ENCODE peak calls at places on chromosomes 16 and 17, in four cellular contexts. One of them, this sample, is unnamed.

GRCh38 chr16:62692685-62693084 is 656.4 kb upstream of the CDH8 start:
- DNase-seq in K562: no peak
- DNase-seq in IMR-90: no peak
- DNase-seq in HepG2: no peak
- DNase-seq in this sample: no peak

GRCh38 chr17:61416540-61417363 is 17.1 kb downstream of the TBX2 start:
- DNase-seq in K562: peak; percentile 93
- DNase-seq in IMR-90: peak; percentile 87
- DNase-seq in HepG2: peak; percentile 91
- DNase-seq in this sample: peak; percentile 88

GRCh38 chr17:7538050-7538449 is 10.8 kb upstream of the TNFSF12 start:
- DNase-seq in K562: no peak
- DNase-seq in IMR-90: no peak
- DNase-seq in HepG2: no peak
- DNase-seq in this sample: no peak

GRCh38 chr16:75070055-75070841 is 46.3 kb downstream of the LDHD start:
- DNase-seq in K562: peak; percentile 39
- DNase-seq in IMR-90: no peak
- DNase-seq in HepG2: peak; percentile 98
- DNase-seq in this sample: peak; percentile 35

GRCh38 chr17:63838586-63839184 is 3.8 kb downstream of the SMARCD2 start:
- DNase-seq in K562: no peak
- DNase-seq in IMR-90: peak; percentile 45
- DNase-seq in HepG2: no peak
- DNase-seq in this sample: no peak

GRCh38 chr16:77945126-77945525 is 77.2 kb upstream of the CLEC3A start:
- DNase-seq in K562: no peak
- DNase-seq in IMR-90: peak; percentile 63
- DNase-seq in HepG2: no peak
- DNase-seq in this sample: no peak

GRCh38 chr17:75406222-75406615 is 741 bp upstream of the GRB2 start:
- DNase-seq in K562: no peak
- DNase-seq in IMR-90: no peak
- DNase-seq in HepG2: no peak
- DNase-seq in this sample: no peak

GRCh38 chr17:4256952-4257351 is 6.8 kb downstream of the ANKFY1 start:
- DNase-seq in K562: no peak
- DNase-seq in IMR-90: no peak
- DNase-seq in HepG2: no peak
- DNase-seq in this sample: no peak

GRCh38 chr16:63618896-63619295 is 1503.0 kb downstream of the CDH11 start:
- DNase-seq in K562: no peak
- DNase-seq in IMR-90: no peak
- DNase-seq in HepG2: no peak
- DNase-seq in this sample: no peak

GRCh38 chr16:50838165-50838564 is 96.3 kb downstream of the CYLD start:
- DNase-seq in K562: no peak
- DNase-seq in IMR-90: no peak
- DNase-seq in HepG2: no peak
- DNase-seq in this sample: no peak

GRCh38 chr17:2057714-2058520 is 3.0 kb downstream of the HIC1 start:
- DNase-seq in K562: no peak
- DNase-seq in IMR-90: peak; percentile 49
- DNase-seq in HepG2: no peak
- DNase-seq in this sample: no peak

GRCh38 chr17:16980813-16981731 is 9.2 kb upstream of the TNFRSF13B start:
- DNase-seq in K562: no peak
- DNase-seq in IMR-90: no peak
- DNase-seq in HepG2: no peak
- DNase-seq in this sample: no peak

DNA sequence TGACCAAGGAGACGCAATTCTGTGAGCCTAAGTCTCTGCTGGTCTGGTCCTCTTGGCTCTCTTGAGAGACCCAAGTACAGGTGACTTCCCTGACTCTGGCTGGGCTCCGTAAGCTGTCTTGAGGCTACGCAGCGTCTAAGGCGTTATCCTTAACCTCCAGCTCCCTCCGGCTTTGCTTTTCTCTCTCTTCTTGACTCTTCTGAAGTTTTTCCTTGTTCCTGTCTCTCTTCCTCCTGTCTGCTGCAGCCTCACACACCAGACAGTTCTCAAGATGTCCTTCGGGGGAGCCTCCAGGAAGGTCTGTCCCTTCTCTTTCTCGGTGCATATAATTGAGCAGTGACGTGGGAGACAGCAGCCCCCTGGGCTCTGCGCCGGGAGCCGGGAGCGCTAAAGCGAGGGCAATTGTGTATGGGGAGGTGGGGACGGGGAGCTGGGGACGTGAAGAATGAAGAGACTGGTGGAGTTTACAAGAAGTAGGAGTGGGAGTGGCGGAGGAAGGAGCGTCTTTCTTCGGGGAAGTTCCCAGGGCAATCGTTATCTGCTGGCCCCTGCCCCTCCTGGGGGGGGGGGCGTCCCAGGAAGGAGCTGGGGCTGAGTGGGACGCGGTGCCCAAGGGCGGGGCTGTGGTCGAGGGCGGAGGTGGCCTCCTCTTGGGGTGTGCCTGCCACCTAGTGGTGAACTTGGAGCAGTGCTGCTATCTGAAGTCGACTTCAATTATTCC is 6.9 kb upstream of the PIRT start:
- DNase-seq in K562: peak; percentile 84
- DNase-seq in IMR-90: peak; percentile 53
- DNase-seq in HepG2: peak; percentile 45
- DNase-seq in this sample: peak; percentile 82
- TF ChIP-seq SMC3 in K562: peak; percentile 58
- TF ChIP-seq SMC3 in IMR-90: peak; percentile 83
- TF ChIP-seq SMC3 in HepG2: peak; percentile 84
- TF ChIP-seq SMC3 in this sample: peak; percentile 94

GRCh38 chr16:69150146-69150865 is 17.9 kb downstream of the UTP4 start:
- DNase-seq in K562: peak; percentile 42
- DNase-seq in IMR-90: peak; percentile 81
- DNase-seq in HepG2: peak; percentile 68
- DNase-seq in this sample: peak; percentile 76
- TF ChIP-seq SMC3 in K562: peak; percentile 45
- TF ChIP-seq SMC3 in IMR-90: peak; percentile 79
- TF ChIP-seq SMC3 in HepG2: peak; percentile 62
- TF ChIP-seq SMC3 in this sample: peak; percentile 60

DNA sequence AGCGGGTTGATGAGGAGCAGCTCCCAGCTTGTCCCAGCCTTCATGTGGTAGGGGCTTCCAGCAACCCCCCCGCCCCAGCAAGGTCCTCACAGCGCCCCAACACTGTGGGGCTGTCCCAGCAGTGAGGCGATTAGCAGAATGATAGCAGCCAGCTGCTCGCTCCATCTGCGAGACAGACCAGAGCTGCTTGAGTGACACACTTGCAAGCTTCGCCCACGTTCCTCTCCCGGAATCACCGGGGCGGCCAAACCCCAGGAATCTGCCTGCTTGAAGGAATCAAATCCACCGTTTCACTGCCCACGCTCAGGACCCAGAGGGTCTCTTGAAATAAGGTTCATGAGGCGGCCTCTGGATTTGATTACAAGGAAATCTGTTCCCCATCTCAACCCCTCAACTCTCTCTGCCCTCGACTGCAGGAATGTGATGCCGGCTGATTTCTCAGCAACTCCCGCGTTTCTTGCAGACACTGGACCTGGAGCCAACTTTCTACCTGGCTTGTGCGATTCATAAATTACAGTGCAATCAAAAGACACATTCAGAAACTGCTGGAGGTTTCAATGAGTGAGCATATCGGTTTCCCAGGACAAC is 356.0 kb downstream of the C16orf95 start:
- DNase-seq in K562: no peak
- DNase-seq in IMR-90: peak; percentile 72
- DNase-seq in HepG2: no peak
- DNase-seq in this sample: no peak
- TF ChIP-seq SMC3 in K562: no peak
- TF ChIP-seq SMC3 in IMR-90: no peak
- TF ChIP-seq SMC3 in HepG2: no peak
- TF ChIP-seq SMC3 in this sample: no peak

GRCh38 chr16:80974649-80975376 is 31.9 kb downstream of the CMC2 start:
- DNase-seq in K562: peak; percentile 24
- DNase-seq in IMR-90: no peak
- DNase-seq in HepG2: no peak
- DNase-seq in this sample: no peak

GRCh38 chr16:80976946-80977345 is 29.7 kb downstream of the CMC2 start:
- DNase-seq in K562: no peak
- DNase-seq in IMR-90: peak; percentile 40
- DNase-seq in HepG2: no peak
- DNase-seq in this sample: no peak

GRCh38 chr16:80972611-80973010 is 34.1 kb downstream of the CMC2 start:
- DNase-seq in K562: no peak
- DNase-seq in IMR-90: no peak
- DNase-seq in HepG2: no peak
- DNase-seq in this sample: no peak

GRCh38 chr16:80971814-80972213 is 34.9 kb downstream of the CMC2 start:
- DNase-seq in K562: peak; percentile 33
- DNase-seq in IMR-90: no peak
- DNase-seq in HepG2: no peak
- DNase-seq in this sample: no peak

DNA sequence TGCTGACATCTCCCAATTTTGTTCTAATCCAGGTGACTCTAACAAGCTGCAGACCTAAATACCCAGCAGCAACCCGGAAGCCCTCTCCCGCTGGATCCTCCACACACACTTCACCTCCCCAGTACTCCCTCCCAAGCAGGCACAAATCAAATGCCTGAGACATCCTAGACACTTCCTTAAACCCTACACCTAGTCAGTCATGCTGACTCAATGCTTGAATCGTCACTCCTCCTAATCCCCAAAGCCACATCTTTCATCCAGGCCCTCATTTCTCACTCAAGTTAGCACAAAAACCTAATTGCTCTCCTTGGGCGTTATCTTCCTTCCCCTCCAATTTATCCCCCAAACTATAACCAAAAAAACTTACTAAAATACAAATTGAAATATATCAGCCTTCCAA is 32.7 kb downstream of the CMC2 start:
- DNase-seq in K562: no peak
- DNase-seq in IMR-90: peak; percentile 38
- DNase-seq in HepG2: no peak
- DNase-seq in this sample: no peak
- TF ChIP-seq SMC3 in K562: no peak
- TF ChIP-seq SMC3 in IMR-90: no peak
- TF ChIP-seq SMC3 in HepG2: no peak
- TF ChIP-seq SMC3 in this sample: no peak

GRCh38 chr16:67543582-67543981 is 15.0 kb downstream of the RIPOR1 start:
- DNase-seq in K562: no peak
- DNase-seq in IMR-90: no peak
- DNase-seq in HepG2: no peak
- DNase-seq in this sample: no peak

GRCh38 chr16:67540756-67541155 is 12.1 kb downstream of the RIPOR1 start:
- DNase-seq in K562: no peak
- DNase-seq in IMR-90: no peak
- DNase-seq in HepG2: no peak
- DNase-seq in this sample: no peak

GRCh38 chr16:67543036-67543435 is 14.4 kb downstream of the RIPOR1 start:
- DNase-seq in K562: no peak
- DNase-seq in IMR-90: no peak
- DNase-seq in HepG2: no peak
- DNase-seq in this sample: no peak

GRCh38 chr16:67541391-67542263 is 13.0 kb downstream of the RIPOR1 start:
- DNase-seq in K562: no peak
- DNase-seq in IMR-90: peak; percentile 37
- DNase-seq in HepG2: no peak
- DNase-seq in this sample: peak; percentile 58

DNA sequence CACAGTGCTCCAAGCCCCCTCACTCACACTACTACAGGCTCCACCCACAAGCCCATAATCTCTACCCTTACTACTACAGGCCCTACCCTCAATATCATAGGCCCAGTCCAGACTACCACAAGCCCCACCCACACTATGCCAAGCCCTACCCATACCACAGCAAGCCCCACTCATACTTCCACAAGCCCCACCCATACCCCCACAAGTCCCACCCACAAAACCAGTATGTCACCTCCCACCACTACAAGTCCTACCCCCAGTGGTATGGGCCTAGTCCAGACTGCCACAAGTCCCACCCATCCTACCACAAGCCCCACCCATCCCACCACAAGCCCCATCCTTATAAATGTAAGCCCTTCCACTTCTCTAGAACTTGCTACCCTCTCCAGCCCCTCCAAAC is 13.8 kb downstream of the RIPOR1 start:
- DNase-seq in K562: peak; percentile 90
- DNase-seq in IMR-90: peak; percentile 66
- DNase-seq in HepG2: no peak
- DNase-seq in this sample: peak; percentile 86
- TF ChIP-seq SMC3 in K562: no peak
- TF ChIP-seq SMC3 in IMR-90: no peak
- TF ChIP-seq SMC3 in HepG2: no peak
- TF ChIP-seq SMC3 in this sample: no peak

DNA sequence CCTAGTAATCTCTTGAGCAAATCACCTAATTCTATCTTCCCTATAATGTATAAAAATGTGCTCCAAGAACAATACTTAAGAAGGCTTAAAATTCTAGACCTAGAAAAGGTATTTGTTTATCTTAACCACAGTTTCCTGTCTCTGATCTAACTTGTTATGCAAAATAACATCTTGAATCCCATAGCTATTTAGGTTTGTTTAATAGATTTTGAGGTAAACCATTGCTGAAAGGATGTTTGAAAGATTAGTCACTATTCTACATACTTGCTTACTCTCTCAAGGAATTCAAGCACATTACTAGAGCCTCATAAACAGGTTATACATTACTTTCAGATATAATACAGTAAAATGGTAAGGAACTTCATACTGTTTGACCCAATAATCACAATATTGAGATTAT is 13.0 kb downstream of the CA10 start:
- DNase-seq in K562: no peak
- DNase-seq in IMR-90: no peak
- DNase-seq in HepG2: no peak
- DNase-seq in this sample: no peak
- TF ChIP-seq SMC3 in K562: no peak
- TF ChIP-seq SMC3 in IMR-90: no peak
- TF ChIP-seq SMC3 in HepG2: no peak
- TF ChIP-seq SMC3 in this sample: no peak

DNA sequence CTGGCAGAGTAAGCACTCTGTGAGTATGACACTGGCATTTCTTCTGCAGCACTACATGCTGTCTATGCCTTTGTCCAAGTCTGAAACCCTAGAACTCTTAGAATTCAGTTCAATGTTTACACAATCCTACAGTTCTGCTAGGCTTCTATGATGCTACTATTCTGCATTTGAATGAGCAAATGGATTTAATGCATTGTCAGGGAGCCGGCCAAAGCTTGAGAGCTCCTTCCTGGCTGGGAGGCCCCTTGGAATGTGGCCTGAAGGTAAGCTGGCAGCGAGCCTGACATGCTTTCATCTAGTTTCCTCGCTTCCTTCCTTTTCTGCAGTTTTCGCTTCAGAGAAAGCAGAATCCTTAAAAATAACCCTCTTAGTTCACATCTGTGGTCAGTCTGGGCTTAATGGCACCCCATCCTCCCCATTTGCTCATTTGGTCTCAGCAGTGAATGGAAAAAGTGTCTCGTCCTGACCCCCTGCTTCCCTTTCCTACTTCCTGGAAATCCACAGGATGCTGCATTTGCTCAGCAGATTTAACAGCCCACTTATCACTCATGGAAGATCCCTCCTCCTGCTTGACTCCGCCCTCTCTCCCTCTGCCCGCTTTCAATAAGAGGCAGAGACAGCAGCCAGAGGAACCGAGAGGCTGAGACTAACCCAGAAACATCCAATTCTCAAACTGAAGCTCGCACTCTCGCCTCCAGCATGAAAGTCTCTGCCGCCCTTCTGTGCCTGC is at the start of gene CCL2:
- DNase-seq in K562: no peak
- DNase-seq in IMR-90: peak; percentile 85
- DNase-seq in HepG2: no peak
- DNase-seq in this sample: peak; percentile 76
- TF ChIP-seq SMC3 in K562: no peak
- TF ChIP-seq SMC3 in IMR-90: no peak
- TF ChIP-seq SMC3 in HepG2: no peak
- TF ChIP-seq SMC3 in this sample: no peak

This sample was measured in A549.